ENCODE peak calls at places on chromosomes 2 and 18, in nine cellular contexts. One of them, this sample, is unnamed.

GRCh38 chr2:187499941-187500532 is 52.0 kb upstream of the CALCRL start:
- DNase-seq in upper lobe of left lung: peak
- DNase-seq in H54: peak
- DNase-seq in uterus: peak
- DNase-seq in transverse colon: peak
- DNase-seq in A549: peak
- DNase-seq in tibial nerve: peak
- DNase-seq in vagina: no peak
- DNase-seq in thyroid gland: peak
- DNase-seq in this sample: peak

GRCh38 chr18:2240311-2240705 is 331.0 kb downstream of the METTL4 start:
- DNase-seq in thyroid gland: no peak
- DNase-seq in tibial nerve: no peak
- DNase-seq in A549: no peak
- DNase-seq in H54: no peak
- DNase-seq in uterus: no peak
- DNase-seq in upper lobe of left lung: no peak
- DNase-seq in transverse colon: no peak
- DNase-seq in vagina: no peak
- DNase-seq in this sample: no peak

GRCh38 chr2:210309546-210310233 is 5.3 kb downstream of the MYL1 start:
- DNase-seq in uterus: no peak
- DNase-seq in transverse colon: no peak
- DNase-seq in vagina: no peak
- DNase-seq in upper lobe of left lung: no peak
- DNase-seq in A549: no peak
- DNase-seq in tibial nerve: no peak
- DNase-seq in H54: no peak
- DNase-seq in thyroid gland: no peak
- DNase-seq in this sample: no peak

GRCh38 chr2:55158111-55158814 is 73.8 kb downstream of the CLHC1 start:
- DNase-seq in uterus: no peak
- DNase-seq in transverse colon: no peak
- DNase-seq in thyroid gland: no peak
- DNase-seq in vagina: no peak
- DNase-seq in tibial nerve: no peak
- DNase-seq in upper lobe of left lung: no peak
- DNase-seq in A549: no peak
- DNase-seq in H54: no peak
- DNase-seq in this sample: peak

GRCh38 chr2:143564419-143564818 is 435.2 kb downstream of the ARHGAP15 start:
- DNase-seq in thyroid gland: no peak
- DNase-seq in transverse colon: no peak
- DNase-seq in vagina: no peak
- DNase-seq in H54: no peak
- DNase-seq in A549: no peak
- DNase-seq in uterus: no peak
- DNase-seq in tibial nerve: no peak
- DNase-seq in upper lobe of left lung: no peak
- DNase-seq in this sample: no peak

GRCh38 chr2:3606370-3607124 is 11.6 kb downstream of the COLEC11 start:
- DNase-seq in upper lobe of left lung: no peak
- DNase-seq in transverse colon: no peak
- DNase-seq in tibial nerve: no peak
- DNase-seq in vagina: peak
- DNase-seq in H54: no peak
- DNase-seq in A549: no peak
- DNase-seq in uterus: no peak
- DNase-seq in thyroid gland: no peak
- DNase-seq in this sample: no peak

GRCh38 chr2:134148843-134149472 is 104.9 kb upstream of the MGAT5 start:
- DNase-seq in A549: no peak
- DNase-seq in vagina: no peak
- DNase-seq in H54: no peak
- DNase-seq in upper lobe of left lung: no peak
- DNase-seq in transverse colon: no peak
- DNase-seq in thyroid gland: no peak
- DNase-seq in uterus: no peak
- DNase-seq in tibial nerve: no peak
- DNase-seq in this sample: peak

GRCh38 chr2:66531156-66531555 is 96.2 kb downstream of the MEIS1 start:
- DNase-seq in upper lobe of left lung: no peak
- DNase-seq in H54: no peak
- DNase-seq in transverse colon: no peak
- DNase-seq in A549: no peak
- DNase-seq in tibial nerve: no peak
- DNase-seq in vagina: no peak
- DNase-seq in thyroid gland: no peak
- DNase-seq in uterus: no peak
- DNase-seq in this sample: no peak

GRCh38 chr2:74504591-74504990 is 2.9 kb downstream of the PCGF1 start:
- DNase-seq in thyroid gland: no peak
- DNase-seq in vagina: no peak
- DNase-seq in upper lobe of left lung: no peak
- DNase-seq in transverse colon: no peak
- DNase-seq in H54: no peak
- DNase-seq in tibial nerve: no peak
- DNase-seq in uterus: no peak
- DNase-seq in A549: no peak
- DNase-seq in this sample: no peak

GRCh38 chr2:74501335-74502071 is 2.1 kb upstream of the LBX2 start:
- DNase-seq in uterus: no peak
- DNase-seq in A549: no peak
- DNase-seq in vagina: no peak
- DNase-seq in upper lobe of left lung: no peak
- DNase-seq in tibial nerve: no peak
- DNase-seq in H54: no peak
- DNase-seq in transverse colon: no peak
- DNase-seq in thyroid gland: no peak
- DNase-seq in this sample: peak

GRCh38 chr2:74503506-74504475 is 3.7 kb downstream of the PCGF1 start:
- DNase-seq in thyroid gland: no peak
- DNase-seq in tibial nerve: no peak
- DNase-seq in upper lobe of left lung: no peak
- DNase-seq in H54: no peak
- DNase-seq in uterus: no peak
- DNase-seq in transverse colon: no peak
- DNase-seq in vagina: no peak
- DNase-seq in A549: no peak
- DNase-seq in this sample: no peak

GRCh38 chr2:74502147-74502719 is 2.8 kb upstream of the LBX2 start:
- DNase-seq in tibial nerve: no peak
- DNase-seq in uterus: no peak
- DNase-seq in upper lobe of left lung: no peak
- DNase-seq in transverse colon: peak
- DNase-seq in A549: no peak
- DNase-seq in vagina: no peak
- DNase-seq in H54: no peak
- DNase-seq in thyroid gland: no peak
- DNase-seq in this sample: peak

DNA sequence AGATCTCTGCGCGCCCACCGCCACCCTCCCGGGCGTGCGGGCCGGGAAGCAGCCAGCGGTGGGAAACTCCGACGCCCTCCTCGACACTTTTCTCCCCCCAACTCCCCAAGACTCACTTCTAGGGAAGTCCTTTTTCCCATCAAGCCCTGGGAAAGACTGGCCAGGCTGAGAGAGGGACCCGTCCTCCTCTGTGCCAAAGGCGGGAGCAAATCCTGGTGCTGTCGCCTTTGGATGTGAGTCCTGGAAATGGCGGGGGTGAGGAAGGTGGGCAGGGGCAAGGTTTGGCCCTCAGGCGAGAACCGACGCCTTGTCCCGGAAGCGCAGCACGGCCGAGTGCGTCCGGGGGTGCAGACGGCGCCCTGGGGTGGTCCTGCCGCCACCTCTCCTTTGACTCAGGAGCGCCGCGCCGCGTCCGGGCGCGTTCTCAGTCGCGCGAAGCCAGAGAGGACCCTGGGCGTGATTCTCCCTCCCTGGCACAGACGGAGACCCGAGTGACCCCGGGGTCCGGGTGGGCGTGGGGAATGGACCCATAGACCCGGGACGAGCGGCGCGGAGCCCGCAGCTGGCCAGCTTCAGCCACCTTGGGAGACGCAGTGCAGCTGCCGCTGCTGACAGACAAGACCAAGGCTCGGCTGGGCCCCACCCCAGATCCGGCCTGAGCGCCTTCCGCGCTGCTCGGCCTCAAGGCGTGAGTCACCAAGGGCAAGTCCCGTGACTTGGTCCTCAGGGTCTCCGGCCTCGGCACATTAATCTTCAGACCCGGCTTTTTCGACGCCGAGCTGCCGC is 3.5 kb upstream of the LBX2 start:
- DNase-seq in H54: no peak
- DNase-seq in transverse colon: peak
- DNase-seq in upper lobe of left lung: peak
- DNase-seq in thyroid gland: peak
- DNase-seq in A549: peak
- DNase-seq in uterus: peak
- DNase-seq in vagina: no peak
- DNase-seq in tibial nerve: peak
- DNase-seq in this sample: peak
- TF ChIP-seq POLR2A in H54: peak
- TF ChIP-seq POLR2A in transverse colon: peak
- TF ChIP-seq POLR2A in upper lobe of left lung: peak
- TF ChIP-seq POLR2A in thyroid gland: peak
- TF ChIP-seq POLR2A in A549: peak
- TF ChIP-seq POLR2A in uterus: no peak
- TF ChIP-seq POLR2A in vagina: no peak
- TF ChIP-seq POLR2A in tibial nerve: peak
- TF ChIP-seq POLR2A in this sample: peak

GRCh38 chr18:59821983-59822382 is 77.8 kb upstream of the PMAIP1 start:
- DNase-seq in vagina: no peak
- DNase-seq in uterus: no peak
- DNase-seq in A549: no peak
- DNase-seq in tibial nerve: no peak
- DNase-seq in upper lobe of left lung: no peak
- DNase-seq in thyroid gland: no peak
- DNase-seq in transverse colon: no peak
- DNase-seq in H54: no peak
- DNase-seq in this sample: no peak

GRCh38 chr18:59822612-59823275 is 77.1 kb upstream of the PMAIP1 start:
- DNase-seq in thyroid gland: no peak
- DNase-seq in H54: no peak
- DNase-seq in vagina: no peak
- DNase-seq in A549: no peak
- DNase-seq in tibial nerve: no peak
- DNase-seq in upper lobe of left lung: no peak
- DNase-seq in transverse colon: no peak
- DNase-seq in uterus: no peak
- DNase-seq in this sample: no peak

GRCh38 chr18:59820663-59821062 is 79.1 kb upstream of the PMAIP1 start:
- DNase-seq in upper lobe of left lung: no peak
- DNase-seq in thyroid gland: no peak
- DNase-seq in A549: no peak
- DNase-seq in transverse colon: no peak
- DNase-seq in H54: no peak
- DNase-seq in vagina: no peak
- DNase-seq in tibial nerve: no peak
- DNase-seq in uterus: no peak
- DNase-seq in this sample: no peak

GRCh38 chr18:59818769-59819168 is 81.0 kb upstream of the PMAIP1 start:
- DNase-seq in H54: no peak
- DNase-seq in uterus: no peak
- DNase-seq in tibial nerve: no peak
- DNase-seq in A549: no peak
- DNase-seq in transverse colon: no peak
- DNase-seq in upper lobe of left lung: no peak
- DNase-seq in thyroid gland: no peak
- DNase-seq in vagina: no peak
- DNase-seq in this sample: no peak

DNA sequence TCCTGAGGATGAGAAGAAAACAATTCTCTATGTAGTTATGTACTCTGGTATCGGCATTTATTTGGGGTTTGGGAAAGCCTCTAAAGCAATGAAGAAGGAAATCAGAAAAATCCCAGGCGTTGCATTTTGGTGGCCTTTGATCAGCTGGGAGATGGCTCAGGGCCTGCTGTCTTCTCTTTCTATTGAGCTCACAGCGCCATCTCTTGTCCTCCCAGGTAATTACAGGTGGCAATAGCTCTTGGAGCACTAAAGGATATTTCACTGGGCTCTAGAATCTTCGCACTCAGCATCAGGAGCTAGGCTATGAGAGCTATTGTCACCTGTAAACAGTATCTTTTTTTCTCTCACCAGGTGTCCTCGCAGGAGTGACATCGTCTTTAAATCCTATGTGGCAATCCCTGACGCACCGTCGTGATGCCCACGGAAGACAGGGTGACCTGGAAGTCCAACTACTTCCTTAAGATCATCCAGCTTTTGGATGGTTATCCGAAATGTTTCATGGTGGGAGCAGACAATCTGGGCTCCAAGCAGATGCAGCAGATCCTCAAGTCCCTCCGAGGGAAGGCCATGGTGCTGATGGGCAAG is 76.1 kb upstream of the PMAIP1 start:
- DNase-seq in transverse colon: peak
- DNase-seq in A549: peak
- DNase-seq in upper lobe of left lung: peak
- DNase-seq in vagina: no peak
- DNase-seq in uterus: peak
- DNase-seq in thyroid gland: peak
- DNase-seq in tibial nerve: peak
- DNase-seq in H54: peak
- DNase-seq in this sample: peak
- TF ChIP-seq POLR2A in transverse colon: no peak
- TF ChIP-seq POLR2A in A549: no peak
- TF ChIP-seq POLR2A in upper lobe of left lung: no peak
- TF ChIP-seq POLR2A in vagina: no peak
- TF ChIP-seq POLR2A in uterus: no peak
- TF ChIP-seq POLR2A in thyroid gland: no peak
- TF ChIP-seq POLR2A in tibial nerve: no peak
- TF ChIP-seq POLR2A in H54: no peak
- TF ChIP-seq POLR2A in this sample: no peak

GRCh38 chr2:31049264-31049663 is 89.0 kb downstream of the GALNT14 start:
- DNase-seq in H54: no peak
- DNase-seq in vagina: no peak
- DNase-seq in A549: no peak
- DNase-seq in tibial nerve: no peak
- DNase-seq in uterus: no peak
- DNase-seq in transverse colon: no peak
- DNase-seq in thyroid gland: no peak
- DNase-seq in upper lobe of left lung: no peak
- DNase-seq in this sample: no peak

GRCh38 chr2:31053929-31054328 is 84.3 kb downstream of the GALNT14 start:
- DNase-seq in A549: no peak
- DNase-seq in H54: no peak
- DNase-seq in thyroid gland: no peak
- DNase-seq in upper lobe of left lung: no peak
- DNase-seq in uterus: no peak
- DNase-seq in vagina: peak
- DNase-seq in transverse colon: no peak
- DNase-seq in tibial nerve: no peak
- DNase-seq in this sample: no peak

GRCh38 chr2:31049913-31050588 is 88.2 kb downstream of the GALNT14 start:
- DNase-seq in uterus: no peak
- DNase-seq in transverse colon: no peak
- DNase-seq in tibial nerve: no peak
- DNase-seq in thyroid gland: no peak
- DNase-seq in A549: no peak
- DNase-seq in H54: no peak
- DNase-seq in upper lobe of left lung: no peak
- DNase-seq in vagina: no peak
- DNase-seq in this sample: no peak

GRCh38 chr2:31052284-31052683 is 86.0 kb downstream of the GALNT14 start:
- DNase-seq in upper lobe of left lung: no peak
- DNase-seq in uterus: no peak
- DNase-seq in transverse colon: no peak
- DNase-seq in A549: no peak
- DNase-seq in H54: no peak
- DNase-seq in tibial nerve: no peak
- DNase-seq in vagina: peak
- DNase-seq in thyroid gland: no peak
- DNase-seq in this sample: no peak

DNA sequence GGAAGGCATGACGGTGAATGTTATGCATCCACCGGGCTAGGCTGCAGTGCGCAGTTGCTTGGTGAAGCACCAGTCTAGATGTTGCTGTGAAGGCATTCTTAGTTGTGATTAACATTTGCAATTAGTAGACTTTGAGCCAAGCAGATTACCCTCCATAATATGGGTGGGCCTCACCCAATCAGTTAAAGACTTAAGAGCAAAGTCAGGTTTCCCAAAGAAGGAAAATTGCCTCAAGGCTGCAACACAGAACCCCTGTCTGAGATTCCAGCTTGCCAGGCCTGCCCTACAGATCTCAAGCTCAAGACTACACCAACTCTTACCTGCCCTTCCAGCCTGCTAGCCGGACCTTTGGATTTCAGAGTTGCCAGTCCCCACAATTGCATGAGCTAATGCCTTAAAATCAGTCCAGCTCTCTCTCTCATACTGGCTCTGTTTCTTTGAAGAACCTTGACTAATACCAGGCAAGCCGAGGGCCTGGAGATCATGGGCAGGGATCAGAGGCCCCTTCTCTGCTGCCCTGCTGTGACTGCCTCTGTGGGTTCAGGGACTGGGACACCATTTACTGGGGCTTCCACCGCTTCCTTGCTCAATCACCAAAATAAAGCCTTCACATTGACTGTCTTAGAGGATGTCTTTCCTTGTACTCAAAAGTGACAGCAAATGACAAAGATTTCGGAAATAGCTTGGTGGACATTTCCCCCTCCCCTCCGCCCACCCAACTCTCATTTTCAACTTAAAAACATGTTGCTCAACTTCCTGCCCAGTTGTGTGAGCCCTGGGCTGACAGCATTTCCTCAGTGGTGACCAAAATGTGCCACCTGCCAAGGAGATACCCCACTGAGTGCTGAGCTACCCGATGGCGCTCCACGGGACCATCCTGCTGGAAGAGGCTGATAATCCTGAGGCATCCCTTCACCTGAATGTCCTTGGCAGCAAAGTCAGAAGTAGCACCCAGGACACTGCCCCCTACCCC is 86.7 kb downstream of the GALNT14 start:
- DNase-seq in transverse colon: no peak
- DNase-seq in A549: no peak
- DNase-seq in vagina: no peak
- DNase-seq in H54: no peak
- DNase-seq in thyroid gland: no peak
- DNase-seq in uterus: no peak
- DNase-seq in upper lobe of left lung: no peak
- DNase-seq in tibial nerve: no peak
- DNase-seq in this sample: no peak
- TF ChIP-seq POLR2A in transverse colon: no peak
- TF ChIP-seq POLR2A in A549: no peak
- TF ChIP-seq POLR2A in vagina: no peak
- TF ChIP-seq POLR2A in H54: no peak
- TF ChIP-seq POLR2A in thyroid gland: no peak
- TF ChIP-seq POLR2A in uterus: no peak
- TF ChIP-seq POLR2A in upper lobe of left lung: no peak
- TF ChIP-seq POLR2A in tibial nerve: no peak
- TF ChIP-seq POLR2A in this sample: no peak

DNA sequence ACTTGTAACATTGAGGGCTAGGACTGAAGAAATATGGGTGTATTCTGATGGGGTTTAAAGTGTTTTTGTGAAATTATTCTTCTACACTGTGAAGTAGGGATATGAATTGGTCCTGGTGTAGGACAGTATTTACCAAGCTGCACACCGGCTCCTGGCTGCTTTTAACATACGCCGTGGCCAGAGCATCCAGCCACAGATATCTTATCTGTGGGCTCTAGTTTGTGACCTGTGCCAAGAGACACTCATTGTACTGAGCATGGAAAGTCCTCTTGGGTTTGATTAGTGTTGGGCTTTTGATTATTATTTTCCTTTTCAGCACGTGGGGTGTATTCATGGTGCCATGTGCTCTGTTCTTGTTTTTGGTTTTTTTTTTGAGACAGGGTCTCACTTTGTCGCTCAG is 8.0 kb downstream of the USP39 start:
- DNase-seq in upper lobe of left lung: no peak
- DNase-seq in transverse colon: no peak
- DNase-seq in A549: no peak
- DNase-seq in uterus: no peak
- DNase-seq in thyroid gland: no peak
- DNase-seq in tibial nerve: no peak
- DNase-seq in H54: no peak
- DNase-seq in vagina: no peak
- DNase-seq in this sample: no peak
- TF ChIP-seq POLR2A in upper lobe of left lung: no peak
- TF ChIP-seq POLR2A in transverse colon: no peak
- TF ChIP-seq POLR2A in A549: no peak
- TF ChIP-seq POLR2A in uterus: no peak
- TF ChIP-seq POLR2A in thyroid gland: no peak
- TF ChIP-seq POLR2A in tibial nerve: no peak
- TF ChIP-seq POLR2A in H54: no peak
- TF ChIP-seq POLR2A in vagina: no peak
- TF ChIP-seq POLR2A in this sample: no peak